ENCODE peak calls at places on chromosome 16, in five cellular contexts. One of them, this sample, is unnamed.

GRCh38 chr16:11309895-11310633 is 28.9 kb upstream of the PRM1 start:
- DNase-seq in ELF-1: no peak
- DNase-seq in RWPE1: no peak
- DNase-seq in NCI-H460: no peak
- DNase-seq in HS-5: no peak
- DNase-seq in this sample: no peak

GRCh38 chr16:70163596-70163995 is 10.0 kb upstream of the CLEC18C start:
- DNase-seq in HS-5: no peak
- DNase-seq in RWPE1: no peak
- DNase-seq in ELF-1: peak
- DNase-seq in NCI-H460: no peak
- DNase-seq in this sample: no peak

GRCh38 chr16:3121843-3122467 is 9.6 kb downstream of the ZNF205 start:
- DNase-seq in HS-5: no peak
- DNase-seq in ELF-1: no peak
- DNase-seq in RWPE1: no peak
- DNase-seq in NCI-H460: no peak
- DNase-seq in this sample: no peak

GRCh38 chr16:558298-559020 is 1.7 kb upstream of the PRR35 start:
- DNase-seq in HS-5: no peak
- DNase-seq in NCI-H460: no peak
- DNase-seq in RWPE1: no peak
- DNase-seq in ELF-1: no peak
- DNase-seq in this sample: no peak

GRCh38 chr16:53991181-53992056 is 287.5 kb downstream of the FTO start:
- DNase-seq in HS-5: no peak
- DNase-seq in RWPE1: no peak
- DNase-seq in ELF-1: peak
- DNase-seq in NCI-H460: no peak
- DNase-seq in this sample: no peak

GRCh38 chr16:8173111-8173644 is 417.1 kb downstream of the TMEM114 start:
- DNase-seq in ELF-1: peak
- DNase-seq in RWPE1: peak
- DNase-seq in NCI-H460: peak
- DNase-seq in HS-5: no peak
- DNase-seq in this sample: peak

GRCh38 chr16:57758331-57759117 is 23.0 kb downstream of the KATNB1 start:
- DNase-seq in HS-5: no peak
- DNase-seq in NCI-H460: no peak
- DNase-seq in ELF-1: no peak
- DNase-seq in RWPE1: no peak
- DNase-seq in this sample: no peak

GRCh38 chr16:57502048-57502775 is 15.9 kb upstream of the DOK4 start:
- DNase-seq in ELF-1: no peak
- DNase-seq in RWPE1: no peak
- DNase-seq in HS-5: no peak
- DNase-seq in NCI-H460: no peak
- DNase-seq in this sample: no peak

GRCh38 chr16:19831678-19832077 is 53.0 kb downstream of the GPRC5B start:
- DNase-seq in ELF-1: no peak
- DNase-seq in NCI-H460: no peak
- DNase-seq in RWPE1: peak
- DNase-seq in HS-5: peak
- DNase-seq in this sample: peak

GRCh38 chr16:84657229-84657837 is 9.0 kb downstream of the KLHL36 start:
- DNase-seq in HS-5: no peak
- DNase-seq in ELF-1: no peak
- DNase-seq in NCI-H460: no peak
- DNase-seq in RWPE1: no peak
- DNase-seq in this sample: no peak

GRCh38 chr16:8867483-8868271 is 1.1 kb downstream of the CARHSP1 start:
- DNase-seq in RWPE1: no peak
- DNase-seq in NCI-H460: no peak
- DNase-seq in ELF-1: peak
- DNase-seq in HS-5: no peak
- DNase-seq in this sample: no peak

GRCh38 chr16:52812945-52813556 is 239.6 kb downstream of the CHD9NB start:
- DNase-seq in ELF-1: no peak
- DNase-seq in NCI-H460: no peak
- DNase-seq in RWPE1: peak
- DNase-seq in HS-5: peak
- DNase-seq in this sample: peak

GRCh38 chr16:5581428-5581827 is 483.8 kb upstream of the EEF2KMT start:
- DNase-seq in RWPE1: no peak
- DNase-seq in NCI-H460: no peak
- DNase-seq in HS-5: no peak
- DNase-seq in ELF-1: no peak
- DNase-seq in this sample: no peak